ENCODE peak calls at places on chromosomes 1 and 21, in five cellular contexts. R is cardiac muscle cell; J is astrocyte; A is CD8-positive, alpha-beta T cell; U is suprapubic skin. V is an unnamed sample.

GRCh38 chr1:103220503-103221095 is 112.3 kb upstream of the COL11A1 start:
- DNase-seq in R (no peak), J (peak), A (no peak), U (no peak), V (no peak)

GRCh38 chr21:34498623-34499022 is 13.4 kb downstream of the KCNE1 start:
- DNase-seq in R (no peak), J (no peak), A (no peak), U (no peak), V (no peak)

GRCh38 chr1:155650231-155650757 is 38.3 kb downstream of the YY1AP1 start:
- DNase-seq in R (no peak), J (no peak), A (no peak), U (no peak), V (no peak)

GRCh38 chr21:40754466-40754865 is 92.5 kb downstream of the DSCAM start:
- DNase-seq in R (peak), J (no peak), A (no peak), U (no peak), V (no peak)

GRCh38 chr1:64343105-64343960 is 126.6 kb upstream of the CACHD1 start:
- DNase-seq in R (no peak), J (peak), A (no peak), U (peak), V (no peak)

GRCh38 chr1:182811975-182812727 is 22.6 kb downstream of the NPL start:
- DNase-seq in R (no peak), J (no peak), A (no peak), U (no peak), V (no peak)

GRCh38 chr1:155177918-155178281 is 4.3 kb downstream of the TRIM46 start:
- DNase-seq in R (no peak), J (no peak), A (no peak), U (peak), V (no peak)

GRCh38 chr1:44643721-44644330 is 30.5 kb downstream of the TMEM53 start:
- DNase-seq in R (no peak), J (peak), A (no peak), U (no peak), V (no peak)

GRCh38 chr1:235329139-235329808 is 904 bp downstream of the GGPS1 start:
- DNase-seq in R (peak), J (peak), A (peak), U (no peak), V (no peak)

GRCh38 chr1:119485246-119485645 is 21.8 kb upstream of the HSD3B1 start:
- DNase-seq in R (no peak), J (no peak), A (no peak), U (no peak), V (no peak)

GRCh38 chr1:46202975-46203737 is at the start of gene LURAP1:
- DNase-seq in R (peak), J (peak), A (peak), U (no peak), V (no peak)

GRCh38 chr1:46606255-46606965 is 2.3 kb upstream of the MKNK1 start:
- DNase-seq in R (no peak), J (peak), A (no peak), U (no peak), V (no peak)

GRCh38 chr1:193479187-193479586 is 292.8 kb upstream of the B3GALT2 start:
- DNase-seq in R (no peak), J (no peak), A (peak), U (no peak), V (no peak)

DNA sequence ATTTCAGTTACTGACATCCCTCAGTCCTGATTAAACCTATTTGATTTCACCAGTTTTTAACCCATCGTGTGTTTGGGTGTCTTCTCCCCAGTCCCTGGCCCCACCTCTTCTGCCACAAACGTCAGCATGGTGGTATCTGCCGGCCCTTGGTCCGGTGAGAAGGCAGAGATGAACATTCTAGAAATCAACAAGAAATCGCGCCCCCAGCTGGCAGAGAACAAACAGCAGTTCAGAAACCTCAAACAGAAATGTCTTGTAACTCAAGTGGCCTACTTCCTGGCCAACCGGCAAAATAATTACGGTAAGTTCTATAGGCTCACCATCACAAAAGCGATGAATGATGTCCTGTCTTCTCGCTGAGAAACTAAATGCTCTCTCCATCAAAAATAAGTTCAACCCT is 28.7 kb downstream of the NBPF3 start:
- DNase-seq in R (peak), J (no peak), A (peak), U (no peak), V (no peak)
- TF ChIP-seq CTCF in R (peak), J (peak), A (peak), U (no peak), V (peak)

GRCh38 chr21:32861871-32862270 is 90.3 kb upstream of the PAXBP1 start:
- DNase-seq in R (no peak), J (no peak), A (no peak), U (no peak), V (no peak)

DNA sequence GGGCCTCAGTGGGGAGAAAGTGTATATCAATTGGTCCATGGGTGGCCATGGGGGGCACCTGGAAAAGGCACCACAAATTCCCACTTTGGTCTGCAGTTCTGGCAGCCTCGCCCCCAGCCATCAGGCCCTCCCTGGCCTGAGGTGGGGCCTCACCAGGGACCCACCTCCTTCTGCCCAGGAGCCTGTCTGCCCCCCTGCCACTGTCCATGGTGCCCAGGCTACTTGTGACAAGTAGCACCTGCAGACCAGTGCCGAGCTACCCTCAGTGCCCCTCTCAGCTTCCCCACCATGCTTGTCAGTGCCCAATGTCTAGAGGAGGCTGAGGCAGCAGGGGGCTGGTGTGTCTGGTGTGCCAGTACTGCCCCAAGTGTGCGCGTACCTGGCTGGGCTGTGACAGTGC is 87.1 kb upstream of the PAXBP1 start:
- DNase-seq in R (no peak), J (no peak), A (no peak), U (no peak), V (no peak)
- TF ChIP-seq CTCF in R (no peak), J (no peak), A (no peak), U (no peak), V (no peak)

DNA sequence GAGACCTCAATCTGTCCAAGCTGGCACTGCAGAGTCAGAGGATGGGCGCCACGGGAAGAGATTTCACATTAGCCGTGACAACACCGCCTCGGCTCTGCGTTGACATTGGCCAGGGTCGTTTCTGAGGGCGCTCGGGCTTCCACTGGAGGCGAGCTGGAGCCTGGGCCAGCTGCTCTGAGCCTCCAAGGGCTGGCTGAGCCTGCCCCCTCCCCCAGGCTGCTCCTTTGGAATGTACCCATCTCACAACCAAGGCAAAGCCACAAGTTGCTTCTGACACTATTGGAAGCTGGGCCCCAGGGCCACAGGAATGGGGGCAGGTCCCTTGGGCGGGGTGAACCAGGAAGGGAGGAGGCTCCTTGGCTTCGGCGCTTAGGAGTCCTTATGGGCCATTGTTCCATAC is 12.7 kb downstream of the GPR3 start:
- DNase-seq in R (peak), J (peak), A (no peak), U (no peak), V (no peak)
- TF ChIP-seq CTCF in R (no peak), J (no peak), A (no peak), U (no peak), V (no peak)

DNA sequence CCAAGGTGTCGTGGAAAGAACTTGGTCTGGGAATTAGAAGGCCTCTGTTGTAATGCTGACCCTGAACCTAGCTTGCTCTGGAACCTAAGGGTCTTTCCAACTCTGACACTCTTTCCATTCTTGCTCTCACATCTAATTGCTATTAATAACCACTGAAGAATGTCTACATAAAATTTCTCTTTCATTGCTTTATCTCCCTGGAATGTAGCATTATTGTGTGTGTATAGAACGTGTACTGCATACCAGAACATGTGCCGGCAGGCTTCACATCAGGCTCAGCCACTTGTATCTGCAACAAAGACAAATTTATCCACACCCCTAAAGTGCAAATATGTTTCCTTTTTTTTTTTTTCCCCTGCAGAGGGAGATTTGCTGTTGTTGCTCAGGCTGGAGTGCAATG is 13.9 kb upstream of the LAX1 start:
- DNase-seq in R (no peak), J (peak), A (no peak), U (no peak), V (no peak)
- TF ChIP-seq CTCF in R (no peak), J (no peak), A (no peak), U (no peak), V (no peak)

DNA sequence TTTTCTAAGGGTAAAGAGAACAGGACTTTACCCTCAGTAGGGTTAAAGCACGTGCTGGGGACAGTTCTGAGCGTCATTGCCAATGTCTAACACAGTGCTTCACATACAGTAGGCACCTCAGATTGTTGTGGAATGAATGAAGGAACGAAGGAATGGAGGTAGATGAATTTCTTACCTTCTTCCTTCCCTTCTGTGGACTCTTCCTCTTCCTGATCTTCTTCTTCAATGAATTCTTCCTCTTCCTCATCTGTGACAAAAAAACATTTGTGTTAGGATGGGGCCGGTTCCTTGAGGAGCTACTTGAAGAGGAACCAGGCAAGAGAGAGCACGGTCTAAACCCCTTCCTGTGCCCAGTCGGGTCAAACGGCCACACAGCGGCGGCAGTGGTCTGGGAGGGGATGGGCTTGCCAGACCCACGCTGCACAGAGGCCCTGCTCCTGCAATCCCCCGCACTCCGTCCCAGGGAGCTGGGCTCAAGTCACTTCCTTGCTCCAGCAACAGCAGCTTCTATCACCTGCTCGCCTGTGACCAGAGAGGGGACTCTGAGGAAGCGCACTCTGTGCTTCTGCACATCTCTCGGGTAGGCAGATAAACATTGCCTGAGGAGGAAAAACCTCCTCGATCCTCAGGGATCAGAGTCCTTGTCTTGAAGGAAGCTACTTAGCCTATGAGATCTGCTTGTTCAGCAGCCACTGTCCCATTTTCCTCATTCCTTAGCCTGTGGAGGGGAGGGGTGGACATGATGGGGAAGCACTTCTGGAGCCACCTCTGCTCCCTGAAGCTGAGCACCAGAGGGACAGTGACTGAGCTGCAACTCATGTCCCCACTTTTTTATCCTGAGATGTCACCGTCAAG is 8.0 kb upstream of the SLC30A2 start:
- DNase-seq in R (no peak), J (no peak), A (no peak), U (no peak), V (no peak)
- TF ChIP-seq CTCF in R (no peak), J (no peak), A (no peak), U (no peak), V (no peak)

GRCh38 chr1:75265792-75266191 is 131.6 kb downstream of the LHX8 start:
- DNase-seq in R (peak), J (peak), A (no peak), U (no peak), V (no peak)
- TF ChIP-seq CTCF in R (peak), J (peak), A (no peak), U (no peak), V (peak)

DNA sequence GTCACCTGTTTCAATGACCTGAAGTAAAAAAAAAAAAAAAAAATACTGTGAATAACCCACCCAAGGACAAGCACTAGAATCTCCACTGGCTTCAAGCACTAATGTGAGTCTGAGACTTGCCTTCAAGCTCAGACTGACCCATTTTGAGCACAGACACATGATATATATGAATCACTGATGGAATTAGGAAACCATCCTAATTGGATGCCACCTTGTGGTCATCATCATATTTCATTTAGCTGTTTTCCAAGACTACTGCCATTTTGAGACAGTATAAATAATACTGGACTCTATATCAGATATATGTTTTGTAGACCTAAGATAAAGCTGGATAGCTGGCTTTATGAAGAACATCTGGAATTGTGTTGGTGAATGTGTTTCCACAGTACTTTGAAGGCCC is 1232.0 kb downstream of the KCNT2 start:
- DNase-seq in R (no peak), J (peak), A (no peak), U (no peak), V (no peak)
- TF ChIP-seq CTCF in R (no peak), J (peak), A (no peak), U (no peak), V (peak)

GRCh38 chr1:216562383-216562782 is 139.1 kb upstream of the USH2A start:
- DNase-seq in R (no peak), J (no peak), A (no peak), U (no peak), V (no peak)
- TF ChIP-seq CTCF in R (no peak), J (no peak), A (no peak), U (no peak), V (peak)

GRCh38 chr1:11748294-11749202 is 12.6 kb downstream of the AGTRAP start:
- DNase-seq in R (no peak), J (no peak), A (no peak), U (no peak), V (no peak)

GRCh38 chr1:11749996-11750395 is 12.0 kb upstream of the C1orf167 start:
- DNase-seq in R (no peak), J (no peak), A (no peak), U (no peak), V (no peak)

GRCh38 chr1:11746795-11747487 is 11.0 kb downstream of the AGTRAP start:
- DNase-seq in R (no peak), J (no peak), A (no peak), U (no peak), V (no peak)

GRCh38 chr1:11751087-11751486 is 10.9 kb upstream of the C1orf167 start:
- DNase-seq in R (no peak), J (no peak), A (no peak), U (no peak), V (no peak)

DNA sequence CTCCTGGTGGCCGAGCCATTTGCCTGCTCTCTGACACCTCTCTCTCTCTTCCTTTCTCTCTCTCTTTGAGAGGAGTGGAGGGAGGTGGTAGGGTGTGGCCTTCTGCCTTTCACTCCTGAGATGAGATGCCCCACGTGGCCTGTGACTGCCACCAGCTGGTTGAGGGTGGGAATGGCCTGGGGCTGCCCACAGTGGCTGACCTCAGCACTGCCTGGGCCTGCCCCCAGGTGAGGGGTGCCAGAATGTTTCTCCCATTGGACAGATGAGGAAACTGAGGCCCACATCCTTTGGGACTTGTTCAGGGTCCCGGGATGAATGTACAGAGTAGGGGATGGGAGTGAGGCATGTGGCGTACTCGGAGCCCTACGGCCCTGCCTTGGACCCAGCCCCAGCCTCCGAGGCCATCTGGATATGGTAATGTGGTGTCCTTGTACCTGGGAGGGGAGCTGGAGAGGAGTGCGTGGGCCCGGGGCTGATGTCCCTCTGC is 12.7 kb upstream of the C1orf167 start:
- DNase-seq in R (peak), J (no peak), A (peak), U (no peak), V (no peak)
- TF ChIP-seq CTCF in R (no peak), J (no peak), A (peak), U (peak), V (no peak)

GRCh38 chr1:25503551-25504426 is 39.6 kb upstream of the LDLRAP1 start:
- DNase-seq in R (peak), J (no peak), A (peak), U (no peak), V (peak)
- TF ChIP-seq CTCF in R (peak), J (no peak), A (peak), U (no peak), V (peak)

V was measured in osteocyte.